ENCODE peak calls at places on chromosome X, in four cellular contexts. U is right lobe of liver, D is left lung, X is astrocyte. I is an unnamed sample.

GRCh38 chrX:30821116-30821515 is 67.9 kb downstream of the TAB3 start:
- DNase-seq in U (no peak), D (no peak), X (no peak), I (no peak)

GRCh38 chrX:38304010-38304409 is 23.3 kb downstream of the RPGR start:
- DNase-seq in U (no peak), D (no peak), X (no peak), I (no peak)

GRCh38 chrX:11445540-11445939 is 152.3 kb downstream of the AMELX start:
- DNase-seq in U (no peak), D (no peak), X (no peak), I (no peak)

GRCh38 chrX:72169008-72169728 is 12.4 kb upstream of the PIN4 start:
- DNase-seq in U (no peak), D (no peak), X (no peak), I (no peak)

GRCh38 chrX:140157611-140158010 is 192.3 kb upstream of the CXorf66 start:
- DNase-seq in U (no peak), D (no peak), X (peak; percentile 93), I (no peak)

GRCh38 chrX:58025979-58026378 is 115.7 kb upstream of the ZXDA start:
- DNase-seq in U (no peak), D (no peak), X (no peak), I (peak; percentile 2)

GRCh38 chrX:37786666-37787337 is 6.9 kb downstream of the CYBB start:
- DNase-seq in U (no peak), D (no peak), X (no peak), I (no peak)

GRCh38 chrX:19548279-19548678 is 33.0 kb upstream of the MAP3K15 start:
- DNase-seq in U (no peak), D (no peak), X (no peak), I (no peak)

GRCh38 chrX:134836497-134836968 is 154.3 kb upstream of the SMIM10 start:
- DNase-seq in U (no peak), D (no peak), X (peak; percentile 33), I (peak; percentile 1)

GRCh38 chrX:150958177-150958576 is 25.0 kb upstream of the HMGB3 start:
- DNase-seq in U (no peak), D (no peak), X (no peak), I (no peak)

GRCh38 chrX:17120816-17121215 is 174.4 kb downstream of the REPS2 start:
- DNase-seq in U (no peak), D (no peak), X (no peak), I (no peak)

GRCh38 chrX:10800776-10801175 is 180.4 kb upstream of the MID1 start:
- DNase-seq in U (no peak), D (no peak), X (no peak), I (no peak)

GRCh38 chrX:150887906-150888465 is 10.5 kb downstream of the CD99L2 start:
- DNase-seq in U (no peak), D (no peak), X (peak; percentile 50), I (peak; percentile 3)

GRCh38 chrX:46561931-46562721 is 11.4 kb upstream of the CHST7 start:
- DNase-seq in U (no peak), D (peak; percentile 55), X (no peak), I (no peak)

GRCh38 chrX:130915302-130915701 is 12.3 kb upstream of the ENOX2 start:
- DNase-seq in U (peak; percentile 42), D (no peak), X (no peak), I (no peak)

GRCh38 chrX:115650916-115651315 is 89.9 kb downstream of the PLS3 start:
- DNase-seq in U (no peak), D (no peak), X (peak; percentile 23), I (peak; percentile 4)

GRCh38 chrX:72110051-72110926 is 21.4 kb downstream of the RTL5 start:
- DNase-seq in U (no peak), D (no peak), X (no peak), I (no peak)

GRCh38 chrX:114344756-114345155 is 239.1 kb upstream of the HTR2C start:
- DNase-seq in U (no peak), D (no peak), X (peak; percentile 7), I (peak; percentile 3)

GRCh38 chrX:71872542-71873458 is 37.8 kb upstream of the NHSL2 start:
- DNase-seq in U (no peak), D (no peak), X (no peak), I (no peak)

GRCh38 chrX:46838482-46838857 is 1.6 kb downstream of the RP2 start:
- DNase-seq in U (no peak), D (no peak), X (no peak), I (no peak)

GRCh38 chrX:68792083-68792482 is 36.7 kb upstream of the EFNB1 start:
- DNase-seq in U (no peak), D (no peak), X (no peak), I (no peak)

GRCh38 chrX:41276661-41277506 is 57.1 kb upstream of the DDX3X start:
- DNase-seq in U (no peak), D (no peak), X (no peak), I (no peak)

GRCh38 chrX:78527263-78527662 is 131.9 kb downstream of the RTL3 start:
- DNase-seq in U (no peak), D (no peak), X (peak; percentile 41), I (no peak)

GRCh38 chrX:79371640-79372039 is 4.5 kb upstream of the ITM2A start:
- DNase-seq in U (no peak), D (no peak), X (no peak), I (no peak)

GRCh38 chrX:130878350-130879341 is 24.4 kb downstream of the ENOX2 start:
- DNase-seq in U (peak; percentile 68), D (no peak), X (peak; percentile 89), I (peak; percentile 45)

GRCh38 chrX:48559636-48560035 is 14.6 kb upstream of the RBM3 start:
- DNase-seq in U (no peak), D (no peak), X (no peak), I (no peak)

GRCh38 chrX:42832764-42833549 is 55.0 kb upstream of the PPP1R2C start:
- DNase-seq in U (no peak), D (no peak), X (no peak), I (no peak)

GRCh38 chrX:105190252-105190853 is 30.1 kb downstream of the TEX13A start:
- DNase-seq in U (no peak), D (no peak), X (peak; percentile 2), I (no peak)

GRCh38 chrX:13427441-13428054 is 107.7 kb upstream of the ATXN3L start:
- DNase-seq in U (no peak), D (no peak), X (no peak), I (no peak)

DNA sequence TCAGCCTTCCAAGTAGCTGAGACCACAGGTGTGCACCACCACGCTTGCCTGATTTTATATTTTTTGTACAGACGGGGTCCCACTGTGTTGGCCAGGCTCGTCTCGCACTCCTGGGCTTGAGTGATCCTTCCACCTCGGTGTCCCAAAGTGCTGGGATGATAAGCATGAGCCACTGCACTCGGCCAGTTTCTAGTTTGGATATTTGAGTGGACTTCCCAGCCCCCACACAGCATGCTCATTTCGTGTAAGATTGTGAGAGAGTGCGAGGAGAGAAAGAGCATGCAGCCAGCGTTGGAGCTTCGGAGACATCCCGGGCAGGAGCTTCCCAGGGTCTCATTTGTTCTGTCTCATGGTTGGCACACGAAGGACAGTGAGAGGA is 31.8 kb downstream of the ARSD start:
- DNase-seq in U (peak; percentile 44), D (no peak), X (no peak), I (no peak)
- H3K27ac ChIP-seq in U (peak overlapping the region; percentile 89), D (no peak overlapping the region), X (no peak overlapping the region), I (peak overlapping the region; percentile 46)

DNA sequence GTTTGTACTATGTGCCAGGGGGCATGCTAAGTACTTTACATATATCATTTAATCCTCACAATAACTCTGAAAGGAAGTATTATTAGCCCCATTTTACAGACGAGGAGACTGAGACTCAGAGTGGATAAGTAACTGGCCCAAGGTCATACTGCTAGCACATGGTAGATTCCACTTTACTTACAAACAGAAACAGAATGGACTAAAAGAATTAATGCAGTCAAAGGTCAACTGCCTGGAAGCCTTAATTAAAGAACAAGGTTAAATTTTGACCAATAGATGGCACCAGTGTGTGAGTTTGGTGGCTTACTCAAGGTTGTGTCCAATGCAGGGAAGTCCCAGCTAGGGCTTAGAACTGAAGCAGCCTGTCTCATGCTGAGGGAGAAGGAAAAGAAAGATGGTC is 4.7 kb downstream of the RIPPLY1 start:
- DNase-seq in U (no peak), D (no peak), X (peak; percentile 23), I (peak; percentile 20)
- TF ChIP-seq CTCF in U (peak; percentile 52), D (no peak), X (peak; percentile 28), I (no peak)

GRCh38 chrX:106300239-106300638 is 132.1 kb downstream of the PWWP3B start:
- DNase-seq in U (no peak), D (no peak), X (peak; percentile 56), I (peak; percentile 30)
- H3K27ac ChIP-seq in U (no peak overlapping the region), D (no peak overlapping the region), X (peak overlapping the region; percentile 60), I (no peak overlapping the region)

GRCh38 chrX:145826466-145826865 is 8.8 kb downstream of the SLITRK2 start:
- DNase-seq in U (no peak), D (no peak), X (no peak), I (no peak)

GRCh38 chrX:145821898-145822567 is 4.4 kb downstream of the SLITRK2 start:
- DNase-seq in U (no peak), D (no peak), X (no peak), I (no peak)

GRCh38 chrX:145823132-145823531 is 5.5 kb downstream of the SLITRK2 start:
- DNase-seq in U (no peak), D (no peak), X (no peak), I (no peak)

GRCh38 chrX:145821291-145821897 is 3.8 kb downstream of the SLITRK2 start:
- DNase-seq in U (no peak), D (no peak), X (no peak), I (no peak)

GRCh38 chrX:145825896-145826295 is 8.3 kb downstream of the SLITRK2 start:
- DNase-seq in U (no peak), D (no peak), X (no peak), I (no peak)
- TF ChIP-seq CTCF in U (peak; percentile 40), D (no peak), X (peak; percentile 19), I (no peak)

I was measured in RWPE1.